ENCODE peak calls at places on chromosomes 11 and 22, in six cellular contexts. Q is NCI-H1105 treated with DMSO at 0.1 percent for 48 hours, O is dermis microvascular lymphatic vessel endothelial cell, U is RPMI7951, C is NCI-H510A, R is posterior vena cava. H is an unnamed sample.

GRCh38 chr11:74320538-74320937 is 9.1 kb upstream of the P4HA3 start:
- DNase-seq in O (no peak), R (no peak), C (no peak), U (no peak), Q (no peak), H (no peak)

GRCh38 chr22:24289781-24290181 is 19.1 kb downstream of the SPECC1L start:
- DNase-seq in C (no peak), Q (no peak), U (peak), R (no peak), O (no peak), H (no peak)

GRCh38 chr22:32801436-32802290 is at the start of gene TIMP3:
- DNase-seq in R (peak), U (peak), C (no peak), Q (peak), O (peak), H (peak)

GRCh38 chr11:132032555-132032954 is 662.1 kb downstream of the NTM start:
- DNase-seq in C (no peak), Q (no peak), U (peak), R (no peak), O (no peak), H (no peak)

GRCh38 chr11:1121343-1122331 is 36.1 kb upstream of the MUC5AC start:
- DNase-seq in Q (no peak), C (no peak), O (no peak), R (peak), U (peak), H (no peak)

GRCh38 chr22:46147471-46148267 is 2.7 kb upstream of the PPARA start:
- DNase-seq in O (no peak), C (no peak), R (peak), U (no peak), Q (peak), H (no peak)

GRCh38 chr22:46835288-46835687 is 72.8 kb downstream of the TBC1D22A start:
- DNase-seq in O (no peak), C (no peak), R (no peak), Q (no peak), U (no peak), H (no peak)

GRCh38 chr11:112280268-112281126 is 19.8 kb upstream of the PLET1 start:
- DNase-seq in C (peak), Q (peak), U (peak), O (peak), R (no peak), H (peak)